ENCODE peak calls at places on chromosomes 1 and 21, in ten cellular contexts. One of them, this sample, is unnamed.

GRCh38 chr1:190022709-190023108 is 455.0 kb downstream of the BRINP3 start:
- DNase-seq in ovary: no peak
- DNase-seq in choroid plexus epithelial cell: peak
- DNase-seq in prostate gland: no peak
- DNase-seq in IMR-90: peak
- DNase-seq in lower lobe of right lung: no peak
- DNase-seq in mesendoderm: no peak
- DNase-seq in PC-3: peak
- DNase-seq in mucosa of descending colon: no peak
- DNase-seq in psoas muscle: no peak
- DNase-seq in this sample: peak

GRCh38 chr1:161069731-161070270 is at the start of gene ARHGAP30:
- DNase-seq in PC-3: no peak
- DNase-seq in psoas muscle: peak
- DNase-seq in IMR-90: no peak
- DNase-seq in mucosa of descending colon: peak
- DNase-seq in ovary: no peak
- DNase-seq in prostate gland: no peak
- DNase-seq in lower lobe of right lung: peak
- DNase-seq in mesendoderm: peak
- DNase-seq in choroid plexus epithelial cell: no peak
- DNase-seq in this sample: no peak

GRCh38 chr1:206723500-206724472 is 39.1 kb downstream of the MAPKAPK2 start:
- DNase-seq in PC-3: peak
- DNase-seq in choroid plexus epithelial cell: peak
- DNase-seq in psoas muscle: peak
- DNase-seq in ovary: peak
- DNase-seq in IMR-90: peak
- DNase-seq in mesendoderm: peak
- DNase-seq in lower lobe of right lung: peak
- DNase-seq in mucosa of descending colon: no peak
- DNase-seq in prostate gland: no peak
- DNase-seq in this sample: peak

GRCh38 chr21:38322551-38322950 is 65.8 kb downstream of the KCNJ15 start:
- DNase-seq in ovary: no peak
- DNase-seq in choroid plexus epithelial cell: no peak
- DNase-seq in mucosa of descending colon: no peak
- DNase-seq in PC-3: no peak
- DNase-seq in lower lobe of right lung: no peak
- DNase-seq in prostate gland: no peak
- DNase-seq in psoas muscle: no peak
- DNase-seq in IMR-90: peak
- DNase-seq in mesendoderm: no peak
- DNase-seq in this sample: no peak

GRCh38 chr21:30349572-30349971 is 1.2 kb upstream of the KRTAP23-1 start:
- DNase-seq in mesendoderm: peak
- DNase-seq in ovary: no peak
- DNase-seq in PC-3: peak
- DNase-seq in prostate gland: no peak
- DNase-seq in lower lobe of right lung: no peak
- DNase-seq in psoas muscle: no peak
- DNase-seq in mucosa of descending colon: no peak
- DNase-seq in IMR-90: no peak
- DNase-seq in choroid plexus epithelial cell: peak
- DNase-seq in this sample: no peak

GRCh38 chr1:92805216-92805615 is 20.3 kb upstream of the EVI5 start:
- DNase-seq in mucosa of descending colon: no peak
- DNase-seq in IMR-90: peak
- DNase-seq in prostate gland: no peak
- DNase-seq in psoas muscle: no peak
- DNase-seq in PC-3: no peak
- DNase-seq in ovary: no peak
- DNase-seq in choroid plexus epithelial cell: no peak
- DNase-seq in lower lobe of right lung: no peak
- DNase-seq in mesendoderm: no peak
- DNase-seq in this sample: peak

GRCh38 chr1:232012773-232013386 is 386.3 kb downstream of the DISC1 start:
- DNase-seq in choroid plexus epithelial cell: peak
- DNase-seq in psoas muscle: peak
- DNase-seq in ovary: peak
- DNase-seq in mucosa of descending colon: peak
- DNase-seq in IMR-90: peak
- DNase-seq in prostate gland: no peak
- DNase-seq in mesendoderm: no peak
- DNase-seq in PC-3: no peak
- DNase-seq in lower lobe of right lung: no peak
- DNase-seq in this sample: peak

GRCh38 chr1:26162220-26162703 is 3.4 kb downstream of the FAM110D start:
- DNase-seq in ovary: no peak
- DNase-seq in psoas muscle: no peak
- DNase-seq in mucosa of descending colon: no peak
- DNase-seq in mesendoderm: no peak
- DNase-seq in lower lobe of right lung: no peak
- DNase-seq in choroid plexus epithelial cell: no peak
- DNase-seq in prostate gland: no peak
- DNase-seq in IMR-90: no peak
- DNase-seq in PC-3: peak
- DNase-seq in this sample: no peak

GRCh38 chr1:99869304-99869703 is 19.1 kb downstream of the AGL start:
- DNase-seq in psoas muscle: no peak
- DNase-seq in mucosa of descending colon: no peak
- DNase-seq in prostate gland: no peak
- DNase-seq in mesendoderm: no peak
- DNase-seq in IMR-90: peak
- DNase-seq in ovary: no peak
- DNase-seq in lower lobe of right lung: no peak
- DNase-seq in PC-3: no peak
- DNase-seq in choroid plexus epithelial cell: peak
- DNase-seq in this sample: peak

DNA sequence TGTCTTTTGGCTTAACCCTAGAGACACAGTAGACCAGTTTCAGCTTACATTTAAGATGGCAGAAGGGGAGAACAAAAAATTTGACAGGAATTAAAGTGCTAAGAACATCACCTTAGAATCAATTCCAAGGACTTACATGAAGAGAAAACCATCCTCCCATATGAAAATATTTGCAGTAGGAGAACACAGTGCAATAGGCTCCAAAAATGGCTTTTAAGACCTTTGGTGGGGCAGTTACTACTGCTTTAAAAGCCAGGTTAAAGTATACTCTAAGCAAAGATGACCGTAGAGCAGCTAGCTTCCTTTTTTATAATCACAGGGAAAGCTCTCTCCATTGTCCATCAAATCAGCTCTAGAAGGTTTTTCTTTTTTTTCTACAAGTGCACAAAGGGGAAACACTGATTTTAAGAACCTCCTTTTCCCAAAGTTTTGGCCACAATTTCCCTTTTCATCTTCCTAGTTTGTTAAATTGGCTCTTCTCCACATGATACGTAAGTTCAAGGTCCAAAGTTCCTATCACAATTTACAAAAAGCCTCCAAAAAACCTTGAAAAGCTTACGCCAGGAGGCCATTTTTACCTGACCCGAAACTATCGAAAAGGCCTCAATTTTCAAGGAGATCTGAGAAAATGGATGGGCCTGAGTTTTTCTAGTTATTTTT is 3.3 kb downstream of the TXNIP start:
- DNase-seq in choroid plexus epithelial cell: no peak
- DNase-seq in lower lobe of right lung: no peak
- DNase-seq in psoas muscle: no peak
- DNase-seq in prostate gland: no peak
- DNase-seq in IMR-90: no peak
- DNase-seq in ovary: no peak
- DNase-seq in mucosa of descending colon: no peak
- DNase-seq in PC-3: no peak
- DNase-seq in mesendoderm: no peak
- DNase-seq in this sample: no peak
- H3K4me3 ChIP-seq in choroid plexus epithelial cell: peak
- H3K4me3 ChIP-seq in lower lobe of right lung: peak
- H3K4me3 ChIP-seq in psoas muscle: peak
- H3K4me3 ChIP-seq in prostate gland: peak
- H3K4me3 ChIP-seq in IMR-90: no peak
- H3K4me3 ChIP-seq in ovary: peak
- H3K4me3 ChIP-seq in mucosa of descending colon: peak
- H3K4me3 ChIP-seq in PC-3: peak
- H3K4me3 ChIP-seq in mesendoderm: no peak
- H3K4me3 ChIP-seq in this sample: peak

DNA sequence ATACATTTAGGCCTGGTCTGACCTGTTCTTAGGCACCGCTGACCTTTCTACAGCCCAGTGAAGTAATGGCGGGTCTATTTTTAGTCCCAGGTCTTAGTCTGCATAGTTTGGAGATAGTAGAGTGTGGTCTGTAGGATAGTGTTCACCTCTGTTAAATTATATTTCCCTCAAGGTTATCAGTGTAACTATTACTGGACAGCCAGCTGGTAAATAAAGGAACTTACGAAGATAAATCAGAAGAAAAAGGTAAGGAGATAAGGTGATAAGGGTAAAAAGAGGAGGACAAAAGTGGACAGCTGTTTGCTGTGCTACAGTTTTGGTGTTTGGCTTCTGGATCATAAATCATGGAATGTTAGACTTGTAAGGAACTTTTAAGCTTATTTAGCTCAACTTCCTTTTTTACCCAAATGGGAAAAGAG is 8.7 kb downstream of the XPR1 start:
- DNase-seq in mucosa of descending colon: no peak
- DNase-seq in ovary: no peak
- DNase-seq in PC-3: no peak
- DNase-seq in psoas muscle: no peak
- DNase-seq in mesendoderm: no peak
- DNase-seq in choroid plexus epithelial cell: no peak
- DNase-seq in IMR-90: no peak
- DNase-seq in prostate gland: no peak
- DNase-seq in lower lobe of right lung: no peak
- DNase-seq in this sample: no peak
- H3K4me3 ChIP-seq in mucosa of descending colon: no peak
- H3K4me3 ChIP-seq in ovary: no peak
- H3K4me3 ChIP-seq in PC-3: no peak
- H3K4me3 ChIP-seq in psoas muscle: no peak
- H3K4me3 ChIP-seq in mesendoderm: no peak
- H3K4me3 ChIP-seq in choroid plexus epithelial cell: no peak
- H3K4me3 ChIP-seq in IMR-90: no peak
- H3K4me3 ChIP-seq in prostate gland: no peak
- H3K4me3 ChIP-seq in lower lobe of right lung: no peak
- H3K4me3 ChIP-seq in this sample: no peak

DNA sequence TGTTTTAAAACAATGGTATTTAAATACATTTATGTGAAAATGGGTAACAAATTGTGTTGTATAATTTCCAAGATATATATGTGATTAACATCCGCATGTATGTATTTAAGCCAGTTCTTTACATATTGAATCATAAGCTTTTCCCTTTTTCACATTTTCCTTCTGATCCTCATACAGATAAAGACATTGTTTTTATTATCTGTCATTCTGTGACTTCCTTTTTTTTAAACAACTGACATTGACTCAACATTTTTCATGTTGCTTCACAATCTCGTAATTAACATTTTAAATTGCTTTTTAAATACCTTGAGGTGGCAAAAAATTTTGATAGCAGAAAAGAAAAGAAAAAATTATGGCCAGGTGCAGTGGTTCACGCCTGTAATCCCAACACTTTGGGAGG is 1.4 kb downstream of the STXBP3 start:
- DNase-seq in prostate gland: no peak
- DNase-seq in psoas muscle: no peak
- DNase-seq in ovary: no peak
- DNase-seq in IMR-90: no peak
- DNase-seq in mesendoderm: no peak
- DNase-seq in choroid plexus epithelial cell: no peak
- DNase-seq in lower lobe of right lung: no peak
- DNase-seq in mucosa of descending colon: no peak
- DNase-seq in PC-3: no peak
- DNase-seq in this sample: no peak
- H3K4me3 ChIP-seq in prostate gland: no peak
- H3K4me3 ChIP-seq in psoas muscle: peak
- H3K4me3 ChIP-seq in ovary: peak
- H3K4me3 ChIP-seq in IMR-90: no peak
- H3K4me3 ChIP-seq in mesendoderm: no peak
- H3K4me3 ChIP-seq in choroid plexus epithelial cell: no peak
- H3K4me3 ChIP-seq in lower lobe of right lung: peak
- H3K4me3 ChIP-seq in mucosa of descending colon: no peak
- H3K4me3 ChIP-seq in PC-3: peak
- H3K4me3 ChIP-seq in this sample: peak

DNA sequence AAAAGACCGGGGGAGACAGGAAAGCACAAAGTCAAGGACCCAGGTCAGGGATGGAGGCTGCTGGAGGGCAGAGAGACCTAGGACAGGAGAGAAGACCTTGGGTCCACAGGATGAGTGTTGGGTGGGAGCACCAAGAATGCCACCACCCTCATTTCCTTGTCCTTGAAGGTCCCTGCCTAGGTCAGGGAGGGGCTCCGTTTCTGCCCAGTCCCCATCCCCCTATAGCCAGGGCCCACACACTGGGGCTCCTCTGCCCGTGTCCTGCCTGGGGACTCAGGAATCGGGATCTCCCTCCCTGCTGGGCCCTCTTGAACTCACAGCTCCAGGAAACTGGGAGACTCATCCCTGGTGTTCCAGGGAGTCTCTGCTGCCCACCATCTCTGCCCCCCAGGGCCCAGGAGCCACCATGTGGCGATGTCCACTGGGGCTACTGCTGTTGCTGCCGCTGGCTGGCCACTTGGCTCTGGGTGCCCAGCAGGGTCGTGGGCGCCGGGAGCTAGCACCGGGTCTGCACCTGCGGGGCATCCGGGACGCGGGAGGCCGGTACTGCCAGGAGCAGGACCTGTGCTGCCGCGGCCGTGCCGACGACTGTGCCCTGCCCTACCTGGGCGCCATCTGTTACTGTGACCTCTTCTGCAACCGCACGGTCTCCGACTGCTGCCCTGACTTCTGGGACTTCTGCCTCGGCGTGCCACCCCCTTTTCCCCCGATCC is 584 bp downstream of the TINAGL1 start:
- DNase-seq in prostate gland: no peak
- DNase-seq in choroid plexus epithelial cell: no peak
- DNase-seq in ovary: peak
- DNase-seq in IMR-90: no peak
- DNase-seq in PC-3: no peak
- DNase-seq in psoas muscle: no peak
- DNase-seq in mesendoderm: no peak
- DNase-seq in mucosa of descending colon: peak
- DNase-seq in lower lobe of right lung: no peak
- DNase-seq in this sample: no peak
- H3K4me3 ChIP-seq in prostate gland: peak
- H3K4me3 ChIP-seq in choroid plexus epithelial cell: peak
- H3K4me3 ChIP-seq in ovary: peak
- H3K4me3 ChIP-seq in IMR-90: no peak
- H3K4me3 ChIP-seq in PC-3: peak
- H3K4me3 ChIP-seq in psoas muscle: peak
- H3K4me3 ChIP-seq in mesendoderm: no peak
- H3K4me3 ChIP-seq in mucosa of descending colon: peak
- H3K4me3 ChIP-seq in lower lobe of right lung: peak
- H3K4me3 ChIP-seq in this sample: peak

GRCh38 chr1:165384016-165384415 is 27.5 kb upstream of the LMX1A start:
- DNase-seq in psoas muscle: no peak
- DNase-seq in PC-3: no peak
- DNase-seq in lower lobe of right lung: no peak
- DNase-seq in ovary: no peak
- DNase-seq in IMR-90: no peak
- DNase-seq in prostate gland: no peak
- DNase-seq in choroid plexus epithelial cell: no peak
- DNase-seq in mesendoderm: no peak
- DNase-seq in mucosa of descending colon: no peak
- DNase-seq in this sample: no peak
- H3K4me3 ChIP-seq in psoas muscle: no peak
- H3K4me3 ChIP-seq in PC-3: no peak
- H3K4me3 ChIP-seq in lower lobe of right lung: no peak
- H3K4me3 ChIP-seq in ovary: no peak
- H3K4me3 ChIP-seq in IMR-90: no peak
- H3K4me3 ChIP-seq in prostate gland: no peak
- H3K4me3 ChIP-seq in choroid plexus epithelial cell: no peak
- H3K4me3 ChIP-seq in mesendoderm: no peak
- H3K4me3 ChIP-seq in mucosa of descending colon: no peak
- H3K4me3 ChIP-seq in this sample: no peak